ENCODE peak calls at places on chromosomes 13 and 19, in four cellular contexts. D, E, U and L are unnamed samples.

GRCh38 chr13:50220938-50221337 is 205.7 kb downstream of the KCNRG start:
- DNase-seq in U (no peak), D (no peak), E (no peak), L (no peak)

GRCh38 chr13:37534181-37534580 is 64.4 kb downstream of the POSTN start:
- DNase-seq in D (no peak), U (no peak), E (no peak), L (no peak)

GRCh38 chr19:56142087-56142787 is 1.1 kb downstream of the ZNF444 start:
- DNase-seq in E (no peak), U (no peak), D (no peak), L (no peak)

GRCh38 chr13:72062566-72062965 is 195.6 kb upstream of the DACH1 start:
- DNase-seq in E (peak; percentile 15), U (no peak), D (no peak), L (no peak)

GRCh38 chr19:3057275-3057714 is 5.0 kb downstream of the TLE5 start:
- DNase-seq in E (no peak), U (no peak), D (no peak), L (no peak)

GRCh38 chr13:75860935-75861334 is 224.8 kb downstream of the LMO7 start:
- DNase-seq in U (no peak), D (no peak), E (no peak), L (no peak)

GRCh38 chr13:49220856-49221614 is 897 bp downstream of the MLNR start:
- DNase-seq in U (no peak), D (no peak), E (no peak), L (no peak)

GRCh38 chr13:67763316-67763715 is 533.2 kb upstream of the PCDH9 start:
- DNase-seq in U (no peak), D (no peak), E (no peak), L (no peak)

GRCh38 chr19:31329819-31330218 is 19.4 kb downstream of the TSHZ3 start:
- DNase-seq in U (no peak), D (no peak), E (peak; percentile 76), L (no peak)

GRCh38 chr19:6678690-6679109 is 8.7 kb upstream of the TNFSF14 start:
- DNase-seq in D (no peak), E (no peak), U (no peak), L (no peak)

GRCh38 chr13:113729329-113730019 is 29.6 kb upstream of the TMEM255B start:
- DNase-seq in U (no peak), D (peak; percentile 45), E (no peak), L (no peak)

GRCh38 chr13:110815471-110816204 is 99.2 kb downstream of the ANKRD10 start:
- DNase-seq in U (no peak), D (no peak), E (no peak), L (no peak)

GRCh38 chr13:53821632-53822031 is 793.0 kb downstream of the OLFM4 start:
- DNase-seq in D (no peak), U (no peak), E (no peak), L (no peak)

GRCh38 chr13:36428083-36428482 is 4.2 kb upstream of the CCNA1 start:
- DNase-seq in U (no peak), D (no peak), E (no peak), L (no peak)

GRCh38 chr13:77896977-77897376 is 21.7 kb downstream of the EDNRB start:
- DNase-seq in U (no peak), D (no peak), E (peak; percentile 38), L (no peak)

GRCh38 chr19:16078311-16078758 is 2.0 kb downstream of the TPM4 start:
- DNase-seq in D (no peak), E (no peak), U (peak; percentile 49), L (no peak)

GRCh38 chr19:50628146-50628545 is 11.5 kb downstream of the SYT3 start:
- DNase-seq in E (no peak), D (no peak), U (no peak), L (no peak)

GRCh38 chr19:38264486-38265212 is at the start of gene SPINT2:
- DNase-seq in D (peak; percentile 72), E (no peak), U (no peak), L (no peak)

GRCh38 chr19:42176990-42177685 is 40.3 kb downstream of the DEDD2 start:
- DNase-seq in U (peak; percentile 83), E (peak; percentile 60), D (peak; percentile 83), L (no peak)

GRCh38 chr13:23671367-23671766 is 101.2 kb downstream of the TNFRSF19 start:
- DNase-seq in U (no peak), E (no peak), D (no peak), L (no peak)

GRCh38 chr13:52001120-52001731 is 10.0 kb downstream of the ATP7B start:
- DNase-seq in U (no peak), E (peak; percentile 38), D (no peak), L (no peak)

GRCh38 chr19:9945319-9945966 is 9.1 kb upstream of the OLFM2 start:
- DNase-seq in U (no peak), D (no peak), E (peak; percentile 7), L (peak; percentile 100)

GRCh38 chr19:3178973-3179738 is 587 bp downstream of the S1PR4 start:
- DNase-seq in U (no peak), D (no peak), E (no peak), L (no peak)

GRCh38 chr13:114045113-114045735 is 71.3 kb upstream of the C13orf46 start:
- DNase-seq in D (no peak), E (no peak), U (no peak), L (no peak)

GRCh38 chr19:34645551-34645950 is 31.4 kb downstream of the SCGB2B2 start:
- DNase-seq in U (no peak), E (no peak), D (no peak), L (no peak)
- H3K4me3 ChIP-seq in U (no peak overlapping the region), E (no peak overlapping the region), D (no peak overlapping the region), L (no peak overlapping the region)

GRCh38 chr19:33620611-33621010 is 1.1 kb upstream of the CHST8 start:
- DNase-seq in U (no peak), E (no peak), D (no peak), L (no peak)

GRCh38 chr19:33618884-33619283 is 2.9 kb upstream of the CHST8 start:
- DNase-seq in D (no peak), E (no peak), U (no peak), L (no peak)

GRCh38 chr19:33613601-33614000 is 8.2 kb upstream of the CHST8 start:
- DNase-seq in D (no peak), U (no peak), E (no peak), L (no peak)

GRCh38 chr19:33616346-33616745 is 5.4 kb upstream of the CHST8 start:
- DNase-seq in U (no peak), E (no peak), D (no peak), L (no peak)

DNA sequence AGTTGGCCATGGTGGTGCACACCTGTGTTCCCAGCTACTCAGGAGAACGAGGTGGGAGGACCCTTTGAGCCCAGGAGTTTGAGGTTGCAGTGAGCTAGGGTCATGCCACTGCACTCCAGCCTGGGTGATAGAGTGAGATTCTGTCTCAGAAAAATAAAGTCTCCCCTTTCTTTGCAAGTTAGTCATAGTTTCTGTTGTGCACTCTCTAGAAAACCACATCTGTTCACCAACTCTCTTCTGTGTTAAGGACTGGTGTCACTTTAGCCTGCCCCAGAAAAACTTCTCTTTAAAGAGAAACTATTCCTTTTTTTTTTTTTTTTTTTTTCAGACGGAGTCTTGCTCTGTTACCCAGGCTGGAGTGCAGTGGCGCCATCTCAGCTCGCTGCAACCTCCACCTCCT is 4.9 kb upstream of the CHST8 start:
- DNase-seq in U (no peak), D (no peak), E (no peak), L (no peak)
- H3K27me3 ChIP-seq in U (no peaks in the 10 kb centered on the region), D (no peaks in the 10 kb centered on the region), E (peaks cover 10% of the 10 kb centered on the region), L (peaks cover 16% of the 10 kb centered on the region)

DNA sequence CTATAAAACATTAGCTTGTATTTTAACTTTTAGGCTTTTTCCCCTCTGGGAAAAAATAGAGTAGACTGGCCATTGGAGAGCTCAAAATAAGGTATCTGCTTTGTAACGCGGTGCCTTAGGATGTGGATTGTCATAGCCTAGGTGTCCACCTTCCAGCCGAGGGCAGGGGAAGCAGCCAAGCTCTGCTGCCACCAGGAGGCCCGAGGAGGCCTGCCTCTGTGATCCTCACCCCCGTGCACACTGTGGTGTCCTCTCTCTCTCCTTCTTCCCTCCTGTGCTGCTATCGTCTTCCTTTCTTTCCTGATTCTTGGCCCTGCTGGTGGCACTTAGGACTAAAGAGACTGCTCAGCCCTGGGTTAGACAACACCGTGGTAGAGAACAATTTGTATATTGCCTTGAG is 11.3 kb downstream of the HNRNPM start:
- DNase-seq in U (no peak), D (no peak), E (no peak), L (no peak)
- H3K4me3 ChIP-seq in U (no peak overlapping the region), D (no peak overlapping the region), E (no peak overlapping the region), L (no peak overlapping the region)

GRCh38 chr19:46052896-46053295 is 12.1 kb upstream of the IGFL4 start:
- DNase-seq in D (no peak), U (no peak), E (no peak), L (no peak)

GRCh38 chr19:46049597-46049996 is 8.8 kb upstream of the IGFL4 start:
- DNase-seq in D (no peak), E (no peak), U (no peak), L (no peak)
- H3K27me3 ChIP-seq in D (peaks cover 14% of the 10 kb centered on the region), E (peaks cover 9% of the 10 kb centered on the region), U (peaks cover 4% of the 10 kb centered on the region), L (peaks cover 10% of the 10 kb centered on the region)

DNA sequence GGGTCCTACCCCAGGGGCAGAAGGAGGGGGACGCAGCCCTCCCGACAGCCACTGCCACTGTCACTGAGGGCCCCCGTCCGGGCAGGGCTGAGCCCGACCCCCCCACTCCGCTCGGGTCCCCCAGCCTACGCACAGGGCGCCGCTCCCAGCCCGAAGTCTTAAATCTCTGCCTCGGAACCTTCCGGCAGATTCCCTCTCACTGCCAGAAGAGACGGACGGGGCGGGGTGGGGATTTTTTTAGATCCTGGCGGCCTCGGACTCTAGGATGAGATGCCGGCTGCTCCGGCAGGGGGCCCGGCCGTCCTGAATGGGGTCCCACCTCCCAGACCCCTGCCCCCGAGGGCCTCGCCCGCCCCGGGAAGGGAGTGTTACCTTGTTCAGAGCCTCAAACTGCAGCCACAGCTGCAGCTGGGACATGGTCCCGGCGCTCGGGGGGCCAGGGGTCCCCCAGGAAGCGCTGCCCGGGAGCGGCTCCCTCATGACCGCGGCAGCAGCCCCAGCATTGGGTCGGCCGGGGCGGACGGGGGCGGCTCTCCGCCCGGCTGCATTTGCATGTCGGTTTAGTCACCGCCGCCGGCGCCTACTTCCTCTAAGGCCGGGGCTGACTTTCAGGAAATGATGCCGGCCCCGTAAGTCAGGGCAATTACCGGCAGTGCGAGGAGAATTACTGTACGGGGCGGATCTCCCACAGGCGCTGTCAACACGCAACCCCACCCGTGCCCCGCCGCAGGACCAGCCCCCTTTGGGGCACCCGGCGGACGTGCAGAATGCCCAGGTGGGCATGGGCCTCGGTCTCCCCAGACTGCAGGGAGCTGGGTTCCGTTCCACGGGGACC is 28.1 kb downstream of the GPX4 start:
- DNase-seq in U (peak; percentile 78), E (peak; percentile 90), D (peak; percentile 90), L (peak; percentile 52)
- H3K4me3 ChIP-seq in U (peak overlapping the region; percentile 33), E (peak overlapping the region; percentile 81), D (peak overlapping the region; percentile 84), L (peak overlapping the region; percentile 88)

GRCh38 chr19:11418518-11419506 is at the start of gene RGL3:
- DNase-seq in U (no peak), D (no peak), E (no peak), L (no peak)
- H3K27me3 ChIP-seq in U (no peaks in the 10 kb centered on the region), D (peaks cover 36% of the 10 kb centered on the region), E (peaks cover 35% of the 10 kb centered on the region), L (peaks cover 1% of the 10 kb centered on the region)